ENCODE peak calls at places on chromosome 9, in nine cellular contexts. V is heart right ventricle, F is neural crest cell, H is GM12864, A is GM12865, K is tibial nerve, P is dorsolateral prefrontal cortex, N is lower lobe of right lung, X is left ventricle myocardium inferior. E is an unnamed sample.

GRCh38 chr9:82808478-82808877 is 254.5 kb downstream of the RASEF start:
- DNase-seq in V (no peak), F (no peak), H (no peak), A (no peak), K (no peak), P (no peak), N (no peak), X (no peak), E (no peak)

GRCh38 chr9:111959960-111960359 is 63.3 kb downstream of the UGCG start:
- DNase-seq in V (no peak), F (no peak), H (no peak), A (no peak), K (no peak), P (no peak), N (no peak), X (no peak), E (no peak)

GRCh38 chr9:68822596-68823165 is 117.6 kb downstream of the PIP5K1B start:
- DNase-seq in V (peak), F (no peak), H (no peak), A (no peak), K (no peak), P (no peak), N (no peak), X (peak), E (no peak)

GRCh38 chr9:69898714-69899209 is 78.1 kb downstream of the CFAP95 start:
- DNase-seq in V (no peak), F (no peak), H (no peak), A (no peak), K (no peak), P (no peak), N (no peak), X (no peak), E (no peak)

GRCh38 chr9:108094676-108094993 is 605.1 kb upstream of the KLF4 start:
- DNase-seq in V (no peak), F (no peak), H (no peak), A (no peak), K (no peak), P (no peak), N (no peak), X (no peak), E (no peak)

GRCh38 chr9:87310827-87311564 is 186.7 kb upstream of the DAPK1 start:
- DNase-seq in V (no peak), F (no peak), H (no peak), A (no peak), K (no peak), P (no peak), N (no peak), X (no peak), E (no peak)

GRCh38 chr9:93652604-93653592 is 76.5 kb downstream of the PHF2 start:
- DNase-seq in V (peak), F (no peak), H (no peak), A (no peak), K (no peak), P (peak), N (peak), X (peak), E (no peak)

GRCh38 chr9:9557804-9558334 is 1054.9 kb downstream of the PTPRD start:
- DNase-seq in V (no peak), F (no peak), H (no peak), A (no peak), K (no peak), P (no peak), N (no peak), X (no peak), E (no peak)

GRCh38 chr9:121895274-121895835 is 197.8 kb downstream of the TTLL11 start:
- DNase-seq in V (no peak), F (no peak), H (no peak), A (no peak), K (no peak), P (no peak), N (no peak), X (no peak), E (no peak)

GRCh38 chr9:77085416-77085815 is 66.0 kb downstream of the FOXB2 start:
- DNase-seq in V (no peak), F (no peak), H (no peak), A (no peak), K (no peak), P (no peak), N (no peak), X (no peak), E (no peak)

GRCh38 chr9:121838757-121839669 is 187.6 kb downstream of the DAB2IP start:
- DNase-seq in V (no peak), F (no peak), H (no peak), A (no peak), K (no peak), P (no peak), N (no peak), X (no peak), E (no peak)

GRCh38 chr9:7784472-7784871 is 15.1 kb downstream of the DMAC1 start:
- DNase-seq in V (no peak), F (no peak), H (no peak), A (no peak), K (no peak), P (no peak), N (no peak), X (no peak), E (no peak)

GRCh38 chr9:105500108-105500766 is 52.4 kb downstream of the FSD1L start:
- DNase-seq in V (no peak), F (no peak), H (no peak), A (peak), K (no peak), P (no peak), N (no peak), X (no peak), E (peak)

GRCh38 chr9:113857875-113858274 is 18.2 kb upstream of the ZNF618 start:
- DNase-seq in V (no peak), F (no peak), H (peak), A (peak), K (no peak), P (no peak), N (peak), X (no peak), E (no peak)

GRCh38 chr9:107367727-107368502 is 84.8 kb downstream of the RAD23B start:
- DNase-seq in V (no peak), F (no peak), H (no peak), A (peak), K (no peak), P (no peak), N (no peak), X (no peak), E (no peak)

GRCh38 chr9:70101265-70101664 is 57.6 kb downstream of the MAMDC2 start:
- DNase-seq in V (no peak), F (no peak), H (no peak), A (no peak), K (no peak), P (no peak), N (no peak), X (no peak), E (no peak)

GRCh38 chr9:108117775-108118174 is 628.2 kb upstream of the KLF4 start:
- DNase-seq in V (no peak), F (no peak), H (no peak), A (peak), K (no peak), P (no peak), N (no peak), X (no peak), E (no peak)

GRCh38 chr9:114681594-114682332 is at the start of gene TEX48:
- DNase-seq in V (no peak), F (peak), H (peak), A (peak), K (no peak), P (no peak), N (peak), X (no peak), E (peak)

GRCh38 chr9:116434314-116434713 is 252.8 kb upstream of the TRIM32 start:
- DNase-seq in V (no peak), F (no peak), H (no peak), A (no peak), K (no peak), P (no peak), N (no peak), X (no peak), E (no peak)

GRCh38 chr9:6696178-6696577 is 50.6 kb upstream of the GLDC start:
- DNase-seq in V (no peak), F (no peak), H (no peak), A (no peak), K (no peak), P (no peak), N (no peak), X (no peak), E (no peak)

GRCh38 chr9:89453452-89453851 is 44.5 kb downstream of the SEMA4D start:
- DNase-seq in V (no peak), F (no peak), H (no peak), A (no peak), K (no peak), P (peak), N (no peak), X (no peak), E (no peak)

GRCh38 chr9:124254261-124254682 is 3.5 kb upstream of the NEK6 start:
- DNase-seq in V (no peak), F (no peak), H (peak), A (peak), K (no peak), P (no peak), N (peak), X (no peak), E (peak)

GRCh38 chr9:132311978-132312377 is 42.8 kb downstream of the SETX start:
- DNase-seq in V (no peak), F (no peak), H (no peak), A (no peak), K (no peak), P (no peak), N (no peak), X (no peak), E (no peak)

GRCh38 chr9:76713371-76713770 is 50.9 kb upstream of the PCA3 start:
- DNase-seq in V (no peak), F (no peak), H (no peak), A (no peak), K (no peak), P (no peak), N (no peak), X (no peak), E (no peak)

GRCh38 chr9:107782789-107783188 is 293.2 kb upstream of the KLF4 start:
- DNase-seq in V (no peak), F (no peak), H (no peak), A (no peak), K (no peak), P (no peak), N (no peak), X (no peak), E (no peak)

GRCh38 chr9:73577867-73578266 is 426.2 kb downstream of the ANXA1 start:
- DNase-seq in V (no peak), F (no peak), H (no peak), A (no peak), K (no peak), P (no peak), N (no peak), X (no peak), E (no peak)

GRCh38 chr9:77374266-77374665 is 196.9 kb downstream of the VPS13A start:
- DNase-seq in V (no peak), F (no peak), H (no peak), A (no peak), K (no peak), P (no peak), N (no peak), X (no peak), E (no peak)

GRCh38 chr9:90092512-90092911 is 487.7 kb downstream of the GADD45G start:
- DNase-seq in V (no peak), F (no peak), H (no peak), A (no peak), K (no peak), P (no peak), N (no peak), X (no peak), E (no peak)

GRCh38 chr9:31847963-31848362 is 536.5 kb upstream of the ACO1 start:
- DNase-seq in V (no peak), F (no peak), H (no peak), A (no peak), K (no peak), P (no peak), N (no peak), X (no peak), E (no peak)

GRCh38 chr9:20683351-20684034 is 566 bp upstream of the FOCAD start:
- DNase-seq in V (peak), F (peak), H (no peak), A (peak), K (peak), P (peak), N (peak), X (peak), E (peak)

GRCh38 chr9:115170674-115171073 is 52.7 kb upstream of the TNC start:
- DNase-seq in V (no peak), F (no peak), H (no peak), A (no peak), K (no peak), P (no peak), N (no peak), X (no peak), E (no peak)

GRCh38 chr9:26744362-26744965 is 148.1 kb downstream of the CAAP1 start:
- DNase-seq in V (no peak), F (no peak), H (no peak), A (peak), K (no peak), P (no peak), N (no peak), X (no peak), E (peak)

GRCh38 chr9:784202-784601 is 57.3 kb upstream of the DMRT1 start:
- DNase-seq in V (no peak), F (no peak), H (no peak), A (no peak), K (no peak), P (no peak), N (no peak), X (no peak), E (no peak)

GRCh38 chr9:126335837-126336236 is 9.2 kb downstream of the MVB12B start:
- DNase-seq in V (no peak), F (no peak), H (no peak), A (no peak), K (no peak), P (no peak), N (no peak), X (no peak), E (no peak)
- TF ChIP-seq CTCF in V (no peak), F (no peak), H (no peak), A (no peak), K (no peak), P (no peak), N (no peak), X (no peak), E (no peak)

GRCh38 chr9:133334161-133334560 is 1.8 kb downstream of the SURF6 start:
- DNase-seq in V (no peak), F (no peak), H (no peak), A (no peak), K (no peak), P (no peak), N (peak), X (peak), E (no peak)

GRCh38 chr9:133331641-133332380 is 4.2 kb downstream of the SURF6 start:
- DNase-seq in V (no peak), F (no peak), H (no peak), A (no peak), K (no peak), P (no peak), N (peak), X (no peak), E (no peak)

GRCh38 chr9:133333011-133333410 is 3.0 kb downstream of the SURF6 start:
- DNase-seq in V (no peak), F (no peak), H (no peak), A (no peak), K (no peak), P (no peak), N (no peak), X (no peak), E (no peak)

GRCh38 chr9:133332381-133332730 is 3.6 kb downstream of the SURF6 start:
- DNase-seq in V (no peak), F (no peak), H (no peak), A (no peak), K (no peak), P (no peak), N (no peak), X (no peak), E (no peak)

DNA sequence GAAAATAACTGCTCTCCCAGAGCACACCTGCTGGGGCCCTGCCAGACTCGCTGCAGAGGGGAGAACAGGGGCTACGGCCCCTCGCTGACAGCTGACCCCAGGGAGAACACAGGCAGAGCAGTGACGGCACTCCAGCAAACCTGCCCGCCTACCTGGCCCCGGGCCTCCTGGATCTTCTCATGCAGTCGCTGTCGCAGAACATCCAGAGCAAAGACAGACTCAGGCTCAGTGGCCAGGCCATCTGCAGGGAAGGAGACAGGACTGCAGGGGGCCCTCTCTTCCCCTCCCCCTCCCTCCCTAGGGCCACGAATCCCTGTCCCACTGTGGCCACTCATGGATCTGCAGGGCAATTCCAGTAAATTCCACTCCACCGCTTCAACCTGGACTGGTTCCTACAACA is 2.4 kb downstream of the SURF6 start:
- DNase-seq in V (no peak), F (no peak), H (no peak), A (no peak), K (no peak), P (no peak), N (peak), X (peak), E (no peak)
- TF ChIP-seq CTCF in V (no peak), F (peak), H (no peak), A (no peak), K (no peak), P (no peak), N (no peak), X (no peak), E (no peak)

DNA sequence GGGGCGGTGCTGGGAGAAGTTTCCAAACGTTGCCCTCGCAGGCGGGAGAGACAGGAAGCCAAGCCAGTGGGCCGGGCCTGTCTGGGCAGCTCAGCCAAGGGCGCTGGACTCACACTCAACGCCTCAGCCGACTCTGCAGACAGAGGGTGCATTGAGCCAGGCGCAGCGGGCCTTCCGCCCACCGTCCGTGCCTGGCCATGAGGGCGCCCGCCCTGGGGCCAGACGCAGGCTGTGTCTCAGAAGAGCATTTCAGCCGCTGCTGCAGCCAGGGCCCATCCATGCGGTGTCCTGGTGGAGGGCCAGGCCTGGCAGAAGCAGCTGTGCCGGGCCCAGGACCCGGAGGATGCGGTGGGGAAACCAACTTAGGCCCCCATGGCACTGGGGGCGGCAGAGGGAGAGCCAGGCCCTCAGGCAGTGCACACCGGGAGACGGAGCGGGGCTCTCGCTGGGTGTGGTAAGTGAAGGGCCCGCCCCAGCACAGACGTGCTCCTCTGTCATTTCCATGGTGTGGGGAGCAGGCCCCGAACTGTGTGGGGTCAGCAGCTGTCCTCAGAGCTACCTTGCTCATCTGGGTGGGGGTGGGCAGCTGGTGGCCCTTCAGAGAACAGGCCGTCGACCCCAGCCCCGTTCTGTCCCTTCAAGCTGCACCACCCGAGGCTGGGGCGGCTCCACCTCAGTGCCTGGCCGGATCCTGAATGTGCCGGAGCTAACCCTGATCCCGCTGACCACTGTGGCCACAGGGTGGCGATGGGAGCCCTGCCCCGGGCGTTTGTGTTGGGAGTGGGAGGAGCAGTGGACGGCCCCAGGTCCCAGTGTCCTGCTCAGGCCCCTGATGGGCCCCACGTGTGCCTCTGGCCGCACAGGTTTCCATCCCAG is 18.0 kb downstream of the DNLZ start:
- DNase-seq in V (peak), F (peak), H (no peak), A (no peak), K (peak), P (peak), N (peak), X (peak), E (no peak)
- TF ChIP-seq CTCF in V (peak), F (peak), H (no peak), A (no peak), K (peak), P (peak), N (peak), X (peak), E (no peak)

DNA sequence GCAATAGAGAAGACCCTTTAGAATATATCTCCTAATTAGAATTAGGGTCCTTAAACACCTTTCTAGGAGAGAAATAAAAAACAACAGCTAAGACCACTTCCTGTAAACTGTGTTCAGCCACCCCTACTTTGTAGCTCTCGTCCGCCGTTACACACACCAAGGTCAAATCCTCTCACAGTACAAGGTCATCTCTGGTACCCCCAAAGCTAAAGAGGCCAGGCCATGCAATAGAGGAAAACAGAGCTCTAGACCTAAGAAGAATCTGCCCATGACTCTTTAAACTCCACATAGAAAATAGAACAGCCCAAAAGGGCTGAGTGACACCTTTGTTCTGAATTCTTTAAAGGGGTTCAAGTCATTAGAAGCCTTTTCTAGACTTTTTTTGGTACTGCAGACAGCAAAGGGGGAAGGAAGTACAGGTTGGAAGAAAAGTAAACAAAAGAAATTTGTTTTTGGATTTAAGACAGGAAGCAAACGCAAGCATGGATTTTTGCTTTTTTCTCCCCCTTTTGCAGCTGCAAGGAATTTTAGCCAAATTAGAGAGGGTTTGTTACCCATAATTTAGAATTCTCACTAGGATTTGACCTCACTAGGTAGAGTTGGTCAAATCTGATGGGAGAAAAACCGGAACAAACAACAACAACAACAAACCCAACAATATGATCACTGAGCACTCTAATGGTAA is 13.4 kb upstream of the FANCC start:
- DNase-seq in V (no peak), F (no peak), H (no peak), A (no peak), K (no peak), P (no peak), N (no peak), X (no peak), E (no peak)
- TF ChIP-seq CTCF in V (no peak), F (no peak), H (no peak), A (no peak), K (no peak), P (no peak), N (no peak), X (no peak), E (no peak)

GRCh38 chr9:86046080-86046636 is 53.2 kb downstream of the GOLM1 start:
- DNase-seq in V (no peak), F (no peak), H (no peak), A (no peak), K (no peak), P (no peak), N (no peak), X (no peak), E (no peak)

GRCh38 chr9:86045654-86046053 is 53.7 kb downstream of the GOLM1 start:
- DNase-seq in V (no peak), F (no peak), H (no peak), A (no peak), K (no peak), P (no peak), N (no peak), X (no peak), E (no peak)

GRCh38 chr9:86043586-86043985 is 55.8 kb downstream of the GOLM1 start:
- DNase-seq in V (no peak), F (no peak), H (no peak), A (no peak), K (no peak), P (no peak), N (no peak), X (no peak), E (no peak)

GRCh38 chr9:86042226-86042625 is 57.1 kb downstream of the GOLM1 start:
- DNase-seq in V (no peak), F (no peak), H (no peak), A (no peak), K (no peak), P (no peak), N (no peak), X (no peak), E (no peak)

DNA sequence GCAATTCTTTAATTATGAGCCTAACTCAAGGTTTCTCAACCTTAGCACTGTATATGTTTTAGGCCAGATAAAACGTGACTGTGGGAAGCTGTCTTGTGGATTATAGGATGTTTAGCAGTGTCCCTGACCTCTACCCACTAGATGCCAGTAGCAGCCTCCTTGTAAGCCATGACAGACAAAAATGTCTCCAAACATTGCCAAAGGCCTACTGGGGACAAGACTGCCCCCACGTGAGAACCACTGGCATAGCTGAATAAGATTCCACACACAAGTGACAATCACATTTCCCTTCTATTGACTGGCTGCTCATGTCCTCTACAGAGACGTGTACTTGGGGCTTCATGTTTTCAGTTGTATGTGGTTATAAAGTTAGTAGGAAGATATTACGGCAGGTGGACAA is 55.4 kb downstream of the GOLM1 start:
- DNase-seq in V (no peak), F (no peak), H (no peak), A (peak), K (no peak), P (no peak), N (no peak), X (no peak), E (no peak)
- TF ChIP-seq CTCF in V (no peak), F (peak), H (peak), A (peak), K (no peak), P (no peak), N (no peak), X (no peak), E (no peak)